ENCODE peak calls at places on chromosomes 4 and X, in ten cellular contexts. K, Q, A, O, E, S, I, X, B and Z are unnamed samples.

GRCh38 chr4:186342582-186342981 is 76.6 kb downstream of the F11 start:
- DNase-seq in B (no peak), A (peak), X (no peak), O (no peak), S (no peak), I (no peak), Q (no peak), E (no peak), K (no peak), Z (no peak)

GRCh38 chr4:6408263-6408662 is 64.2 kb downstream of the PPP2R2C start:
- DNase-seq in S (no peak), K (no peak), I (no peak), A (no peak), O (no peak), Q (no peak), B (no peak), X (no peak), E (no peak), Z (no peak)

GRCh38 chr4:110196871-110197420 is 1.5 kb downstream of the ELOVL6 start:
- DNase-seq in O (peak), X (peak), I (peak), E (peak), B (peak), A (peak), S (no peak), Q (no peak), K (peak), Z (peak)

GRCh38 chr4:134533068-134533467 is 331.5 kb upstream of the PABPC4L start:
- DNase-seq in A (no peak), I (no peak), X (no peak), S (no peak), Q (no peak), B (no peak), E (no peak), K (no peak), O (no peak), Z (no peak)

GRCh38 chrX:17836830-17837229 is 24.3 kb downstream of the RAI2 start:
- DNase-seq in A (peak), Q (no peak), B (no peak), S (no peak), E (no peak), X (no peak), K (no peak), O (no peak), I (no peak), Z (peak)

GRCh38 chrX:16586371-16587112 is 63.4 kb upstream of the S100G start:
- DNase-seq in K (no peak), A (no peak), I (no peak), S (no peak), B (no peak), O (no peak), X (no peak), E (no peak), Q (no peak), Z (no peak)

GRCh38 chrX:140157611-140158010 is 192.3 kb upstream of the CXorf66 start:
- DNase-seq in X (no peak), Q (no peak), E (no peak), A (peak), I (no peak), K (no peak), S (no peak), O (no peak), B (no peak), Z (no peak)

GRCh38 chrX:47283015-47283771 is 50.4 kb downstream of the USP11 start:
- DNase-seq in I (no peak), O (no peak), Q (no peak), B (no peak), X (no peak), K (peak), E (no peak), S (no peak), A (no peak), Z (no peak)

GRCh38 chrX:17375631-17376380 is 806 bp downstream of the NHS start:
- DNase-seq in O (peak), I (no peak), S (no peak), K (no peak), B (no peak), A (peak), E (peak), Q (no peak), X (peak), Z (no peak)

GRCh38 chr4:56611501-56611900 is 69.6 kb downstream of the HOPX start:
- DNase-seq in X (no peak), K (no peak), E (no peak), A (no peak), O (no peak), I (no peak), B (no peak), Q (peak), S (no peak), Z (no peak)

GRCh38 chr4:56229947-56230346 is 157.3 kb downstream of the AASDH start:
- DNase-seq in S (no peak), Q (no peak), B (no peak), K (no peak), A (no peak), I (no peak), O (no peak), X (no peak), E (no peak), Z (no peak)

GRCh38 chr4:165810726-165811125 is 62.3 kb upstream of the TLL1 start:
- DNase-seq in I (no peak), S (no peak), A (no peak), O (no peak), B (no peak), X (no peak), Q (no peak), K (no peak), E (no peak), Z (no peak)

GRCh38 chr4:76640252-76640925 is 205.4 kb downstream of the SHROOM3 start:
- DNase-seq in O (no peak), K (no peak), Q (no peak), S (no peak), I (no peak), X (no peak), A (peak), E (no peak), B (no peak), Z (no peak)